ENCODE peak calls at places on chromosomes 4 and X, in four cellular contexts. W is dorsolateral prefrontal cortex, E is cardiac fibroblast, Y is kidney epithelial cell. U is an unnamed sample.

GRCh38 chrX:150805736-150806135 is 92.7 kb downstream of the CD99L2 start:
- DNase-seq in E (peak), Y (no peak), W (no peak), U (no peak)

GRCh38 chrX:34875204-34875603 is 67.4 kb upstream of the FAM47B start:
- DNase-seq in W (no peak), E (peak), Y (peak), U (peak)

GRCh38 chrX:81957900-81958545 is 756.1 kb downstream of the SH3BGRL start:
- DNase-seq in E (peak), Y (no peak), W (no peak), U (no peak)

GRCh38 chr4:47641755-47642154 is 156.7 kb downstream of the ATP10D start:
- DNase-seq in Y (no peak), W (no peak), E (peak), U (no peak)

GRCh38 chr4:26748805-26749204 is 111.8 kb upstream of the STIM2 start:
- DNase-seq in E (no peak), Y (no peak), W (no peak), U (no peak)

GRCh38 chrX:129983575-129984131 is 1.2 kb downstream of the BCORL1 start:
- DNase-seq in Y (no peak), E (no peak), W (peak), U (no peak)

GRCh38 chrX:106707771-106708454 is 18.6 kb upstream of the RNF128 start:
- DNase-seq in Y (peak), W (no peak), E (peak), U (no peak)

GRCh38 chrX:43557792-43558191 is 98.3 kb upstream of the MAOA start:
- DNase-seq in W (peak), E (peak), Y (no peak), U (peak)

GRCh38 chr4:38560763-38561558 is 103.0 kb upstream of the KLF3 start:
- DNase-seq in W (no peak), E (no peak), Y (peak), U (no peak)

GRCh38 chrX:55489315-55490009 is at the start of gene USP51:
- DNase-seq in Y (no peak), E (peak), W (peak), U (peak)

GRCh38 chrX:103442536-103442901 is 66.2 kb downstream of the BEX3 start:
- DNase-seq in Y (no peak), E (peak), W (no peak), U (peak)

GRCh38 chr4:71677568-71677967 is 106.3 kb downstream of the GC start:
- DNase-seq in Y (no peak), W (no peak), E (no peak), U (no peak)

GRCh38 chr4:951594-952468 is 19.6 kb downstream of the TMEM175 start:
- DNase-seq in W (peak), E (no peak), Y (no peak), U (no peak)

GRCh38 chr4:39365931-39366771 is at the start of gene RFC1:
- DNase-seq in Y (peak), E (peak), W (peak), U (peak)

GRCh38 chr4:1044469-1045192 is 33.2 kb downstream of the FGFRL1 start:
- DNase-seq in E (no peak), Y (no peak), W (peak), U (no peak)

GRCh38 chr4:74262522-74262921 is 45.7 kb upstream of the EPGN start:
- DNase-seq in E (peak), W (no peak), Y (no peak), U (no peak)

GRCh38 chrX:77510007-77510406 is 62.8 kb downstream of the FGF16 start:
- DNase-seq in E (peak), W (no peak), Y (no peak), U (peak)

GRCh38 chrX:46376246-46376885 is 168.9 kb downstream of the ZNF674 start:
- DNase-seq in W (no peak), E (peak), Y (peak), U (peak)

GRCh38 chrX:23634181-23634580 is 33.1 kb upstream of the PRDX4 start:
- DNase-seq in W (no peak), E (peak), Y (no peak), U (peak)

GRCh38 chrX:47854474-47854873 is 17.8 kb downstream of the ZNF81 start:
- DNase-seq in W (no peak), E (peak), Y (no peak), U (peak)

GRCh38 chr4:143346208-143346607 is 9.5 kb downstream of the GAB1 start:
- DNase-seq in Y (peak), E (no peak), W (no peak), U (no peak)

GRCh38 chr4:77031544-77031943 is 44.2 kb downstream of the CCNI start:
- DNase-seq in W (no peak), Y (no peak), E (no peak), U (no peak)

GRCh38 chrX:44828008-44828605 is 15.7 kb upstream of the DUSP21 start:
- DNase-seq in E (peak), W (no peak), Y (peak), U (peak)

GRCh38 chrX:150032742-150033141 is 94.5 kb upstream of the EOLA2 start:
- DNase-seq in Y (no peak), W (no peak), E (peak), U (peak)

GRCh38 chr4:81207793-81208192 is 7.2 kb downstream of the PRKG2 start:
- DNase-seq in W (no peak), Y (peak), E (peak), U (no peak)

GRCh38 chrX:78105944-78106650 is 2.0 kb downstream of the PGK1 start:
- DNase-seq in Y (no peak), E (no peak), W (no peak), U (peak)

GRCh38 chrX:149825424-149825823 is 43.7 kb downstream of the MAGEA9 start:
- DNase-seq in E (peak), Y (no peak), W (no peak), U (peak)

GRCh38 chrX:105314468-105314867 is 94.0 kb upstream of the TEX13A start:
- DNase-seq in E (peak), Y (no peak), W (no peak), U (peak)

GRCh38 chr4:80017125-80017854 is 55.7 kb downstream of the ANTXR2 start:
- DNase-seq in Y (peak), E (peak), W (no peak), U (peak)

GRCh38 chrX:12997898-12998687 is 23.2 kb downstream of the TMSB4X start:
- DNase-seq in W (peak), E (no peak), Y (no peak), U (peak)

GRCh38 chrX:16869393-16870094 is 618 bp downstream of the RBBP7 start:
- DNase-seq in W (no peak), Y (no peak), E (no peak), U (peak)

GRCh38 chrX:45743081-45743533 is 542.4 kb upstream of the DIPK2B start:
- DNase-seq in E (peak), Y (no peak), W (no peak), U (peak)

DNA sequence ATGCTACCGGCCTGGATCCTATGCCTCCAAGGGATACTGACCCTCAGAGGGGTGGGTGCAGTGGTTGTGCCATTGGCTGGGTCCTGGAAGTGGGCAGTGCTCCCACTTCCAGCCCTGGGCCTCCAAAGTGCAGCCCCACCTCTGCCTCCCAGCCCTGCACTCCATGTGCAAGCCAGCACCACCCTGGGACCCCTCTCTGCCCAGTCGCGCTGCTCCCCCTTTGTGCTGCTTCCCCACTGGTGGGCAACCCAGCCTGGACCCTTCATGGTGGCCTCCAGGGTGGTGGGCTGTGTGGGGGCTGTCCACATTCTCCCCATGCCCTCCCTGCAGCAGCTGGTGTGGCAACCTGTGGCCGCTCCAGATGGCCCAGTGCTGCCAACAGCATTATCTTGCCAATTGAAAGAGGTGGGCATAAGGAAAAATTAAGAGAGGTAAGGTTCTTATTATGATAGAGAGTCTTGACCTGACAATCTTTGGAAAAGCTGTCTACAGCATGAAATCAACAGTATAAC is 309.7 kb downstream of the GUCY2F start:
- DNase-seq in E (no peak), Y (no peak), W (no peak), U (no peak)
- TF ChIP-seq CTCF in E (no peak), Y (no peak), W (no peak), U (no peak)

DNA sequence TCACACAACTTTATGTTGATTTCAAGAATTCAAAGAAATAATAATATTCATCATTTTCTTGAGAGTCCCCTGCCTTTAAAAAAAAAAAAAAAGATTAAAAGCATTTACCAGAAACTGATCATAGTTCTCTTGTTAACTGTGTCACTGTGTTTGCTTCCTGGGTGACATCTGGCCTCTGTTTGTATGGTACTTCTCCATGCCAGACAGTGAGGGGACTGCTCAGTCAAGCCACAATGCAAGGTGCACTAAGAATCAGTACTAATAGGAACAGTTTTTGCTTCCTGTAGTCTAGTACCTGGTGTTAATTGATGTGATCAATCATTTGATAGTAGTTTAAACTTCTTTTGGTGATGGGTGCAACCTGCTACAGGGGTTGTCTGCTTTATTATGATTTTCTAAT is 77.5 kb downstream of the PHOX2B start:
- DNase-seq in W (no peak), E (no peak), Y (no peak), U (no peak)
- TF ChIP-seq CTCF in W (no peak), E (no peak), Y (no peak), U (no peak)

GRCh38 chr4:24195976-24196736 is 306.3 kb upstream of the PPARGC1A start:
- DNase-seq in Y (no peak), W (no peak), E (no peak), U (no peak)
- TF ChIP-seq CTCF in Y (peak), W (no peak), E (peak), U (no peak)

GRCh38 chrX:27555514-27555913 is 34.6 kb upstream of the DCAF8L2 start:
- DNase-seq in Y (no peak), W (no peak), E (peak), U (peak)
- TF ChIP-seq CTCF in Y (peak), W (peak), E (peak), U (peak)

DNA sequence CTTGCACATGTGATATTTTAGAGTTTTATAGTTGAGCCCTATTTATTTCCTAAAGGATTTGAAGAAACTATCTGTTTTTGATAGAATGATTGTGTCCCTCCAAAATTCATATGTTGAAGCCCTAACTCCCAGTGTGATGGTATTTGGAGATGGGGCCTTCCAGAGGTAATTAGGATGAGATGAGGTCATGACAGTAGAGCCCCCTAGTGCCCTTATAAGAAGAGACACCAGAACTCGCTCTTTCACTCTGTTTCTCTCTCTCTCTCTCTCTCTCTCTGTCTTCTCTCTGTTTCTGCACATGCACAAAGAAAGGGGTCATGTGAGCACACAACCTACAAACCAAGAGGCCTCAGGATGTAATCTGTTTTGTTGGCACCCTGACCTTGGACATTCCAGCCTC is 921.9 kb upstream of the DIAPH2 start:
- DNase-seq in E (peak), W (no peak), Y (no peak), U (no peak)
- TF ChIP-seq CTCF in E (peak), W (no peak), Y (no peak), U (no peak)

DNA sequence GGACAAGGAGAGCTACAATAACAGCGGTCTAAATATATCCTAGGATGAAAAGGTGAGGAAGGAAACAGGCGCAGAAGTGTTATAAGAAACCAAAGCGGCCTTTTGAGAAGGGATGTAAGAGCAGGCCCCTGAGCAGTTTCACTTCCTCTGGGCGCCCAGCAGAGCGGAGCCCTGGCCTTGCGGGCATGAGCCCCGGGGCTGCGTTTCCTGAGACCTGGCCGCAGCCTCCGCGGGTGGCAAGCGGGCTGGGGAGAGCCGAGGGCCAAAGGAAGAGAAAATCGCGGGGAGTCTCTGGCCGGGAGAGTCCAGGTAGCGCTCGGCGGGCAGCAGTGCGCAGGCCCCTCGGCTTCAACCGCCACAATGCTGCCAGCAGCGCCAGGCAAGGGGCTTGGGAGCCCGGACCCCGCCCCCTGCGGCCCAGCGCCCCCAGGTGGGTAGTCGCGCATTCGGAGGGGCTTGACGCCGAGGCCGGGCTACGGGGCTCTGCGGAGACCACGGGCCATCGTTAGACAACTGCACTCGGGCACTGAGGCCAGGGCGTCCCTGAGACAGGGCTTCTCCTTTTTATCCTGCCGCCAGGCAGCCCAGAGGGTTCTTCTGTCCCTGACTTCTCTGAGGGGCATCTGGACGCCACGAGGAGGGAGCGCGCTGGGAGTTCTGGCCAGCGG is at the start of gene BANK1:
- DNase-seq in E (peak), W (peak), Y (peak), U (peak)
- TF ChIP-seq CTCF in E (peak), W (no peak), Y (peak), U (peak)

DNA sequence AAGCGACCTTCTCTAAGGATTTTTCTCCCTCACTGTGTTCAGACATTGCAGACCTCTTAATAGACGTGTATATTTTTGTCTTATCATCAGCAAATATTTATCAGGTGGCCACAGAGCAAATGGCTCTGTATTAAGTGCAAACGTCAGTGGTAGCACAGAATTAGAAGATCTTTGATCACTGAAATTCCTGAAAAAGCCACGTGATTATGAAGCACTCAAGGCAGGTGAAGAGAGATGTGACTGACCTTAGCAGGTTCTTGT is 105.9 kb upstream of the TBC1D9 start:
- DNase-seq in W (no peak), Y (no peak), E (no peak), U (no peak)
- TF ChIP-seq CTCF in W (no peak), Y (no peak), E (no peak), U (no peak)

GRCh38 chr4:56435748-56436442 is at the start of gene PAICS:
- DNase-seq in W (peak), Y (peak), E (peak), U (peak)
- TF ChIP-seq CTCF in W (no peak), Y (no peak), E (no peak), U (no peak)

GRCh38 chr4:52984469-52984868 is 122.4 kb downstream of the RASL11B start:
- DNase-seq in E (peak), W (no peak), Y (no peak), U (no peak)
- TF ChIP-seq CTCF in E (no peak), W (no peak), Y (no peak), U (no peak)

U was measured in endothelial cell of umbilical vein.